ENCODE peak calls at places on chromosome 17, in seven cellular contexts. One of them, this sample, is unnamed.

GRCh38 chr17:79870540-79870939 is 31.3 kb upstream of the CBX4 start:
- DNase-seq in AG04450: no peak
- DNase-seq in A549: no peak
- DNase-seq in neural crest cell: no peak
- DNase-seq in testis: no peak
- DNase-seq in lower leg skin: no peak
- DNase-seq in HFF-Myc: no peak
- DNase-seq in this sample: no peak

GRCh38 chr17:50533720-50534148 is 1.2 kb downstream of the EPN3 start:
- DNase-seq in HFF-Myc: no peak
- DNase-seq in neural crest cell: no peak
- DNase-seq in testis: peak
- DNase-seq in lower leg skin: no peak
- DNase-seq in A549: no peak
- DNase-seq in AG04450: no peak
- DNase-seq in this sample: no peak

GRCh38 chr17:14152726-14153125 is 83.4 kb downstream of the COX10 start:
- DNase-seq in testis: peak
- DNase-seq in neural crest cell: no peak
- DNase-seq in HFF-Myc: no peak
- DNase-seq in A549: no peak
- DNase-seq in lower leg skin: no peak
- DNase-seq in AG04450: no peak
- DNase-seq in this sample: no peak

GRCh38 chr17:43768382-43768781 is 9.8 kb upstream of the SOST start:
- DNase-seq in lower leg skin: peak
- DNase-seq in AG04450: no peak
- DNase-seq in HFF-Myc: no peak
- DNase-seq in A549: no peak
- DNase-seq in neural crest cell: no peak
- DNase-seq in testis: peak
- DNase-seq in this sample: no peak

GRCh38 chr17:27217631-27218030 is 76.3 kb upstream of the WSB1 start:
- DNase-seq in testis: no peak
- DNase-seq in HFF-Myc: no peak
- DNase-seq in A549: no peak
- DNase-seq in AG04450: no peak
- DNase-seq in lower leg skin: no peak
- DNase-seq in neural crest cell: no peak
- DNase-seq in this sample: no peak

GRCh38 chr17:76132574-76133338 is 8.3 kb downstream of the FOXJ1 start:
- DNase-seq in neural crest cell: no peak
- DNase-seq in lower leg skin: no peak
- DNase-seq in A549: no peak
- DNase-seq in HFF-Myc: no peak
- DNase-seq in testis: no peak
- DNase-seq in AG04450: no peak
- DNase-seq in this sample: no peak

GRCh38 chr17:43956222-43956621 is 2.5 kb upstream of the PYY start:
- DNase-seq in testis: no peak
- DNase-seq in lower leg skin: no peak
- DNase-seq in AG04450: no peak
- DNase-seq in HFF-Myc: no peak
- DNase-seq in A549: no peak
- DNase-seq in neural crest cell: no peak
- DNase-seq in this sample: no peak

GRCh38 chr17:12998461-12998860 is 19.4 kb downstream of the ELAC2 start:
- DNase-seq in lower leg skin: no peak
- DNase-seq in A549: no peak
- DNase-seq in testis: no peak
- DNase-seq in neural crest cell: no peak
- DNase-seq in AG04450: no peak
- DNase-seq in HFF-Myc: no peak
- DNase-seq in this sample: no peak

GRCh38 chr17:82015311-82015971 is 7.2 kb downstream of the CENPX start:
- DNase-seq in A549: no peak
- DNase-seq in lower leg skin: no peak
- DNase-seq in HFF-Myc: no peak
- DNase-seq in testis: no peak
- DNase-seq in neural crest cell: no peak
- DNase-seq in AG04450: no peak
- DNase-seq in this sample: no peak

GRCh38 chr17:4407851-4408250 is 25.9 kb upstream of the SPNS3 start:
- DNase-seq in A549: no peak
- DNase-seq in testis: no peak
- DNase-seq in AG04450: no peak
- DNase-seq in neural crest cell: no peak
- DNase-seq in HFF-Myc: no peak
- DNase-seq in lower leg skin: no peak
- DNase-seq in this sample: no peak

GRCh38 chr17:76417499-76418143 is 33.2 kb downstream of the SPHK1 start:
- DNase-seq in A549: no peak
- DNase-seq in testis: no peak
- DNase-seq in neural crest cell: no peak
- DNase-seq in AG04450: no peak
- DNase-seq in HFF-Myc: no peak
- DNase-seq in lower leg skin: no peak
- DNase-seq in this sample: no peak

GRCh38 chr17:48498168-48498840 is 32.5 kb downstream of the HOXB1 start:
- DNase-seq in neural crest cell: no peak
- DNase-seq in AG04450: no peak
- DNase-seq in HFF-Myc: no peak
- DNase-seq in testis: no peak
- DNase-seq in lower leg skin: no peak
- DNase-seq in A549: no peak
- DNase-seq in this sample: no peak

GRCh38 chr17:43070872-43071271 is 45.8 kb downstream of the RND2 start:
- DNase-seq in A549: no peak
- DNase-seq in lower leg skin: no peak
- DNase-seq in testis: no peak
- DNase-seq in neural crest cell: no peak
- DNase-seq in HFF-Myc: no peak
- DNase-seq in AG04450: no peak
- DNase-seq in this sample: no peak

GRCh38 chr17:64331946-64332493 is 58.6 kb downstream of the PECAM1 start:
- DNase-seq in AG04450: no peak
- DNase-seq in lower leg skin: no peak
- DNase-seq in testis: no peak
- DNase-seq in neural crest cell: no peak
- DNase-seq in A549: no peak
- DNase-seq in HFF-Myc: no peak
- DNase-seq in this sample: no peak

GRCh38 chr17:77501101-77501566 is 360.4 kb downstream of the SEC14L1 start:
- DNase-seq in testis: peak
- DNase-seq in neural crest cell: no peak
- DNase-seq in lower leg skin: peak
- DNase-seq in A549: peak
- DNase-seq in AG04450: no peak
- DNase-seq in HFF-Myc: no peak
- DNase-seq in this sample: no peak

GRCh38 chr17:27545562-27546229 is 85.3 kb upstream of the LGALS9 start:
- DNase-seq in A549: no peak
- DNase-seq in HFF-Myc: no peak
- DNase-seq in testis: no peak
- DNase-seq in lower leg skin: no peak
- DNase-seq in AG04450: no peak
- DNase-seq in neural crest cell: no peak
- DNase-seq in this sample: no peak

GRCh38 chr17:3512512-3513171 is 36.8 kb downstream of the ASPA start:
- DNase-seq in testis: peak
- DNase-seq in AG04450: no peak
- DNase-seq in A549: no peak
- DNase-seq in lower leg skin: peak
- DNase-seq in neural crest cell: peak
- DNase-seq in HFF-Myc: no peak
- DNase-seq in this sample: no peak

GRCh38 chr17:66956941-66957340 is 7.6 kb upstream of the CACNG4 start:
- DNase-seq in testis: no peak
- DNase-seq in lower leg skin: no peak
- DNase-seq in HFF-Myc: no peak
- DNase-seq in neural crest cell: no peak
- DNase-seq in A549: no peak
- DNase-seq in AG04450: no peak
- DNase-seq in this sample: no peak

DNA sequence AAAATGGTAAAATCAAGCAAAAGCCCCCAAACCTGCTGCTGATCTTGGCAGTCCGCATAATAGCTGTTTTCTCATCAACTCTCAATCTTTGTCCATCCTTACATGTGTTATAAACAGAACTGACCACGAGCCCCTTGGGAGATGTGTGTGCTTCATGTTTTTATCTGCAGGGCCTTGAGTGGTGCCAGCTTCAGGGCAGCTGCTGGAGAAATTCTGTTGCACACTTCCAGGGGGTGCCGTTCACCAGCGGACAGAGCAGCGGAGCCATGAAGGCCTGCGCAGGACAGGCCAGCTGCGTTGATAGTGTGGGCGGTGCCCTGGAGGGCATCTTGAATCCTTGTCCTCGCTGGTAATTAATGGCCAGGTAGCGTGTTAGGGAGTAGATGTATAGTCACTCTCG is 20.1 kb downstream of the MPRIP start:
- DNase-seq in AG04450: no peak
- DNase-seq in HFF-Myc: no peak
- DNase-seq in testis: peak
- DNase-seq in A549: no peak
- DNase-seq in neural crest cell: no peak
- DNase-seq in lower leg skin: peak
- DNase-seq in this sample: no peak
- TF ChIP-seq CTCF in AG04450: no peak
- TF ChIP-seq CTCF in HFF-Myc: no peak
- TF ChIP-seq CTCF in testis: no peak
- TF ChIP-seq CTCF in A549: no peak
- TF ChIP-seq CTCF in neural crest cell: no peak
- TF ChIP-seq CTCF in lower leg skin: no peak
- TF ChIP-seq CTCF in this sample: no peak

GRCh38 chr17:39391448-39391847 is 10.0 kb downstream of the FBXL20 start:
- DNase-seq in neural crest cell: no peak
- DNase-seq in HFF-Myc: no peak
- DNase-seq in lower leg skin: no peak
- DNase-seq in testis: no peak
- DNase-seq in AG04450: no peak
- DNase-seq in A549: no peak
- DNase-seq in this sample: no peak

GRCh38 chr17:39393732-39394131 is 7.7 kb downstream of the FBXL20 start:
- DNase-seq in lower leg skin: no peak
- DNase-seq in neural crest cell: no peak
- DNase-seq in AG04450: no peak
- DNase-seq in HFF-Myc: no peak
- DNase-seq in testis: peak
- DNase-seq in A549: no peak
- DNase-seq in this sample: no peak
- TF ChIP-seq CTCF in lower leg skin: no peak
- TF ChIP-seq CTCF in neural crest cell: no peak
- TF ChIP-seq CTCF in AG04450: no peak
- TF ChIP-seq CTCF in HFF-Myc: no peak
- TF ChIP-seq CTCF in testis: no peak
- TF ChIP-seq CTCF in A549: peak
- TF ChIP-seq CTCF in this sample: no peak

DNA sequence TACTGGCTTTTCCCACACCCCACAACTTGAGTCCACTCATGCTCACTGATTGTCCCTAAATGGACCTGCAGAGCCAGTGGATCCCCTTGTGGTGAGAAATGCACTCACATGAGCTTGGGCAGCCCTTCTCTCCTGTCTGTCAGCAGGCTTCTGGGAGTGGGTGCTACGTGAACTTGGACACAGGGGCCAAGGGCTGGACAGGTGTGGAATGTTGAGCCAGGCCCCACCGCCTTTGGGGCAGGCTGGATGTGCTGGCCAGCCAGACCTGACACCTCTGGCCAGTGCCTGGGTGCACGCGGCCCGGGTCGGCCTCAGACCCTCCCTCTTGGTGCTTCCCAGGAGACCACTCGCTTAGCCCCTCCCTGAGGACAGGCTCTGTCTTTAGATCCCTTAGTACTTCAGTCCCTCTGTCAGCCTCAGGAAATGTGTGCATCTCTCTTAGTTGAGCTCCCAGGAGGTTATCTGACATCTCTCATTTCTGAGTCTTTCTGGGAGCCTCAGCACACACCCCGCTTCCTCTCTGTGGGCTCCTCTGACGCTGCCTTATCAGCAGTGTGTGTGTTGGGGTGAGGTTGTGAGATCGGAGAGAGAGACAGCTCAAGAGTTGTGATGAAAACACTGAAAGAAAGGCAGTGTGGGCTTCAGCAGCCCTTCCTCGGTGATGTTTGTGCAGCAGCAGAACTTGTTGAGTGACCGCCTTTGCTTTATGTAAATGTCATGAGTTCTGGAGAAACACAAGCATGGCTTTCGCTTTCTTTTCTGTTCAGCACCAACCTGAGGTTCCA is 117.0 kb downstream of the RAB11FIP4 start:
- DNase-seq in neural crest cell: no peak
- DNase-seq in AG04450: no peak
- DNase-seq in A549: peak
- DNase-seq in lower leg skin: no peak
- DNase-seq in HFF-Myc: no peak
- DNase-seq in testis: no peak
- DNase-seq in this sample: no peak
- TF ChIP-seq CTCF in neural crest cell: peak
- TF ChIP-seq CTCF in AG04450: peak
- TF ChIP-seq CTCF in A549: no peak
- TF ChIP-seq CTCF in lower leg skin: no peak
- TF ChIP-seq CTCF in HFF-Myc: no peak
- TF ChIP-seq CTCF in testis: no peak
- TF ChIP-seq CTCF in this sample: no peak

GRCh38 chr17:22694362-22695227 is 1002.3 kb downstream of the KCNJ18 start:
- DNase-seq in testis: peak
- DNase-seq in neural crest cell: no peak
- DNase-seq in AG04450: no peak
- DNase-seq in HFF-Myc: no peak
- DNase-seq in lower leg skin: no peak
- DNase-seq in A549: peak
- DNase-seq in this sample: no peak
- TF ChIP-seq CTCF in testis: peak
- TF ChIP-seq CTCF in neural crest cell: no peak
- TF ChIP-seq CTCF in AG04450: peak
- TF ChIP-seq CTCF in HFF-Myc: peak
- TF ChIP-seq CTCF in lower leg skin: no peak
- TF ChIP-seq CTCF in A549: peak
- TF ChIP-seq CTCF in this sample: no peak

This sample was measured in omental fat pad.